ENCODE peak calls at places on chromosome 4, in four cellular contexts. Q is upper lobe of right lung, X is A172, B is putamen. E is an unnamed sample.

GRCh38 chr4:101307901-101308300 is 39.4 kb downstream of the PPP3CA start:
- DNase-seq in Q (no peak), B (no peak), X (no peak), E (no peak)

GRCh38 chr4:155617312-155617711 is 49.3 kb upstream of the GUCY1A1 start:
- DNase-seq in X (no peak), B (no peak), Q (no peak), E (no peak)

GRCh38 chr4:83316459-83317170 is 18.0 kb downstream of the HPSE start:
- DNase-seq in X (peak; percentile 28), Q (no peak), B (no peak), E (no peak)

GRCh38 chr4:177484613-177485021 is 42.4 kb upstream of the AGA start:
- DNase-seq in Q (no peak), X (peak; percentile 66), B (no peak), E (no peak)

GRCh38 chr4:5554376-5554775 is 154.0 kb downstream of the EVC2 start:
- DNase-seq in X (no peak), B (no peak), Q (no peak), E (no peak)

GRCh38 chr4:99144070-99144469 is at the start of gene ADH4:
- DNase-seq in B (no peak), X (no peak), Q (no peak), E (no peak)

GRCh38 chr4:109294006-109294405 is 8.5 kb downstream of the COL25A1 start:
- DNase-seq in Q (no peak), X (peak; percentile 56), B (no peak), E (no peak)

GRCh38 chr4:141301216-141301615 is 80.5 kb downstream of the ZNF330 start:
- DNase-seq in B (no peak), X (no peak), Q (no peak), E (no peak)

GRCh38 chr4:102506523-102506922 is 5.4 kb downstream of the NFKB1 start:
- DNase-seq in X (no peak), Q (no peak), B (no peak), E (no peak)

GRCh38 chr4:114659386-114660008 is 60.9 kb downstream of the UGT8 start:
- DNase-seq in X (peak; percentile 67), B (peak; percentile 88), Q (peak; percentile 47), E (no peak)

GRCh38 chr4:1347410-1347864 is 429 bp downstream of the UVSSA start:
- DNase-seq in B (peak; percentile 45), Q (peak; percentile 90), X (peak; percentile 37), E (peak; percentile 94)

GRCh38 chr4:142443469-142443868 is 402.6 kb downstream of the INPP4B start:
- DNase-seq in Q (no peak), B (no peak), X (no peak), E (no peak)

GRCh38 chr4:38675167-38676121 is 11.4 kb downstream of the KLF3 start:
- DNase-seq in X (peak; percentile 77), B (peak; percentile 76), Q (no peak), E (no peak)

GRCh38 chr4:1365271-1366178 is 18.5 kb downstream of the UVSSA start:
- DNase-seq in Q (peak; percentile 91), B (no peak), X (no peak), E (peak; percentile 68)

GRCh38 chr4:144449623-144450022 is 196.3 kb upstream of the HHIP start:
- DNase-seq in Q (no peak), B (no peak), X (peak; percentile 72), E (peak; percentile 79)

GRCh38 chr4:10875144-10875799 is 190.7 kb upstream of the CLNK start:
- DNase-seq in X (no peak), Q (no peak), B (no peak), E (no peak)

GRCh38 chr4:142331646-142332045 is 514.5 kb downstream of the INPP4B start:
- DNase-seq in Q (no peak), B (no peak), X (no peak), E (no peak)

GRCh38 chr4:8001564-8002355 is 62.1 kb upstream of the AFAP1 start:
- DNase-seq in Q (no peak), X (no peak), B (no peak), E (no peak)

GRCh38 chr4:172521171-172521570 is 647.4 kb upstream of the GALNT7 start:
- DNase-seq in X (no peak), Q (no peak), B (no peak), E (no peak)

GRCh38 chr4:5460106-5460801 is 248.1 kb downstream of the EVC2 start:
- DNase-seq in Q (peak; percentile 61), B (no peak), X (peak; percentile 3), E (no peak)

GRCh38 chr4:156749791-156750403 is 221.7 kb downstream of the PDGFC start:
- DNase-seq in X (no peak), Q (no peak), B (no peak), E (no peak)

GRCh38 chr4:16196482-16197393 is 29.5 kb downstream of the TAPT1 start:
- DNase-seq in Q (no peak), B (no peak), X (peak; percentile 78), E (no peak)

GRCh38 chr4:183180621-183181020 is 81.6 kb downstream of the WWC2 start:
- DNase-seq in Q (no peak), X (no peak), B (no peak), E (no peak)

GRCh38 chr4:121668368-121669162 is 28.2 kb downstream of the ANXA5 start:
- DNase-seq in Q (no peak), X (peak; percentile 99), B (no peak), E (no peak)

GRCh38 chr4:158129649-158130048 is 43.2 kb downstream of the GASK1B start:
- DNase-seq in B (no peak), Q (no peak), X (peak; percentile 30), E (no peak)

GRCh38 chr4:98510757-98511517 is 147.5 kb downstream of the TSPAN5 start:
- DNase-seq in X (no peak), Q (no peak), B (no peak), E (no peak)

GRCh38 chr4:184826315-184827266 is 823 bp upstream of the ACSL1 start:
- DNase-seq in B (no peak), Q (no peak), X (no peak), E (peak; percentile 86)

GRCh38 chr4:98469776-98470175 is 188.6 kb downstream of the TSPAN5 start:
- DNase-seq in Q (no peak), X (no peak), B (no peak), E (no peak)

GRCh38 chr4:69986663-69987062 is 9.1 kb upstream of the STATH start:
- DNase-seq in Q (no peak), X (no peak), B (no peak), E (no peak)

GRCh38 chr4:48944252-48944651 is 37.7 kb upstream of the OCIAD2 start:
- DNase-seq in B (no peak), Q (no peak), X (peak; percentile 79), E (no peak)

GRCh38 chr4:37726666-37727065 is 40.5 kb upstream of the RELL1 start:
- DNase-seq in B (no peak), Q (no peak), X (no peak), E (no peak)

GRCh38 chr4:152024881-152025280 is 264.1 kb upstream of the GATB start:
- DNase-seq in X (no peak), B (no peak), Q (no peak), E (no peak)

GRCh38 chr4:25874641-25875040 is 11.9 kb upstream of the SEL1L3 start:
- DNase-seq in B (no peak), X (no peak), Q (no peak), E (no peak)

GRCh38 chr4:155060419-155060818 is 148.0 kb upstream of the NPY2R start:
- DNase-seq in Q (no peak), B (no peak), X (no peak), E (no peak)

E was measured in posterior vena cava.